ENCODE peak calls at places on chromosomes 12 and 14, in eight cellular contexts. One of them, this sample, is unnamed.

GRCh38 chr12:57129311-57130288 is 1.3 kb downstream of the LRP1 start:
- DNase-seq in NCI-H460: no peak
- DNase-seq in stimulated activated CD4-positive, alpha-beta T cell treated with anti-CD3 and anti-CD28 coated beads, Interleukin-15, amount 100 ng/mL, for 1 hour: no peak
- DNase-seq in NCI-H774: no peak
- DNase-seq in NCI-H1092 treated with DMSO at 0.1 percent for 48 hours: no peak
- DNase-seq in GM13976: no peak
- DNase-seq in activated B cell treated with CpG ODN at 0.5 μM for 24 hours: no peak
- DNase-seq in NCI-H345: no peak
- DNase-seq in this sample: no peak

GRCh38 chr12:85949253-85949652 is 75.2 kb downstream of the NTS start:
- DNase-seq in NCI-H460: no peak
- DNase-seq in stimulated activated CD4-positive, alpha-beta T cell treated with anti-CD3 and anti-CD28 coated beads, Interleukin-15, amount 100 ng/mL, for 1 hour: no peak
- DNase-seq in NCI-H774: no peak
- DNase-seq in NCI-H1092 treated with DMSO at 0.1 percent for 48 hours: no peak
- DNase-seq in GM13976: no peak
- DNase-seq in activated B cell treated with CpG ODN at 0.5 μM for 24 hours: no peak
- DNase-seq in NCI-H345: no peak
- DNase-seq in this sample: no peak

GRCh38 chr12:9750276-9751203 is 10.2 kb downstream of the CD69 start:
- DNase-seq in NCI-H460: peak
- DNase-seq in stimulated activated CD4-positive, alpha-beta T cell treated with anti-CD3 and anti-CD28 coated beads, Interleukin-15, amount 100 ng/mL, for 1 hour: no peak
- DNase-seq in NCI-H774: peak
- DNase-seq in NCI-H1092 treated with DMSO at 0.1 percent for 48 hours: peak
- DNase-seq in GM13976: peak
- DNase-seq in activated B cell treated with CpG ODN at 0.5 μM for 24 hours: no peak
- DNase-seq in NCI-H345: peak
- DNase-seq in this sample: peak

GRCh38 chr12:24920141-24920540 is 28.8 kb downstream of the BCAT1 start:
- DNase-seq in NCI-H460: no peak
- DNase-seq in stimulated activated CD4-positive, alpha-beta T cell treated with anti-CD3 and anti-CD28 coated beads, Interleukin-15, amount 100 ng/mL, for 1 hour: no peak
- DNase-seq in NCI-H774: no peak
- DNase-seq in NCI-H1092 treated with DMSO at 0.1 percent for 48 hours: no peak
- DNase-seq in GM13976: no peak
- DNase-seq in activated B cell treated with CpG ODN at 0.5 μM for 24 hours: no peak
- DNase-seq in NCI-H345: no peak
- DNase-seq in this sample: no peak

GRCh38 chr12:58920102-58920955 is at the start of gene LRIG3:
- DNase-seq in NCI-H460: peak
- DNase-seq in stimulated activated CD4-positive, alpha-beta T cell treated with anti-CD3 and anti-CD28 coated beads, Interleukin-15, amount 100 ng/mL, for 1 hour: no peak
- DNase-seq in NCI-H774: peak
- DNase-seq in NCI-H1092 treated with DMSO at 0.1 percent for 48 hours: peak
- DNase-seq in GM13976: peak
- DNase-seq in activated B cell treated with CpG ODN at 0.5 μM for 24 hours: no peak
- DNase-seq in NCI-H345: peak
- DNase-seq in this sample: peak

GRCh38 chr12:27359578-27360340 is 27.1 kb downstream of the BMAL2 start:
- DNase-seq in NCI-H460: no peak
- DNase-seq in stimulated activated CD4-positive, alpha-beta T cell treated with anti-CD3 and anti-CD28 coated beads, Interleukin-15, amount 100 ng/mL, for 1 hour: no peak
- DNase-seq in NCI-H774: no peak
- DNase-seq in NCI-H1092 treated with DMSO at 0.1 percent for 48 hours: no peak
- DNase-seq in GM13976: no peak
- DNase-seq in activated B cell treated with CpG ODN at 0.5 μM for 24 hours: no peak
- DNase-seq in NCI-H345: peak
- DNase-seq in this sample: no peak

GRCh38 chr14:60079723-60080122 is 12.0 kb upstream of the PCNX4 start:
- DNase-seq in NCI-H460: no peak
- DNase-seq in stimulated activated CD4-positive, alpha-beta T cell treated with anti-CD3 and anti-CD28 coated beads, Interleukin-15, amount 100 ng/mL, for 1 hour: no peak
- DNase-seq in NCI-H774: no peak
- DNase-seq in NCI-H1092 treated with DMSO at 0.1 percent for 48 hours: no peak
- DNase-seq in GM13976: no peak
- DNase-seq in activated B cell treated with CpG ODN at 0.5 μM for 24 hours: no peak
- DNase-seq in NCI-H345: no peak
- DNase-seq in this sample: no peak

GRCh38 chr12:5944688-5945070 is 380 bp downstream of the ANO2 start:
- DNase-seq in NCI-H460: no peak
- DNase-seq in stimulated activated CD4-positive, alpha-beta T cell treated with anti-CD3 and anti-CD28 coated beads, Interleukin-15, amount 100 ng/mL, for 1 hour: no peak
- DNase-seq in NCI-H774: no peak
- DNase-seq in NCI-H1092 treated with DMSO at 0.1 percent for 48 hours: no peak
- DNase-seq in GM13976: no peak
- DNase-seq in activated B cell treated with CpG ODN at 0.5 μM for 24 hours: no peak
- DNase-seq in NCI-H345: no peak
- DNase-seq in this sample: no peak

GRCh38 chr14:29754134-29754533 is 173.5 kb downstream of the PRKD1 start:
- DNase-seq in NCI-H460: no peak
- DNase-seq in stimulated activated CD4-positive, alpha-beta T cell treated with anti-CD3 and anti-CD28 coated beads, Interleukin-15, amount 100 ng/mL, for 1 hour: no peak
- DNase-seq in NCI-H774: no peak
- DNase-seq in NCI-H1092 treated with DMSO at 0.1 percent for 48 hours: no peak
- DNase-seq in GM13976: no peak
- DNase-seq in activated B cell treated with CpG ODN at 0.5 μM for 24 hours: no peak
- DNase-seq in NCI-H345: no peak
- DNase-seq in this sample: no peak

GRCh38 chr14:35347323-35348043 is 55.3 kb downstream of the PSMA6 start:
- DNase-seq in NCI-H460: no peak
- DNase-seq in stimulated activated CD4-positive, alpha-beta T cell treated with anti-CD3 and anti-CD28 coated beads, Interleukin-15, amount 100 ng/mL, for 1 hour: no peak
- DNase-seq in NCI-H774: no peak
- DNase-seq in NCI-H1092 treated with DMSO at 0.1 percent for 48 hours: no peak
- DNase-seq in GM13976: no peak
- DNase-seq in activated B cell treated with CpG ODN at 0.5 μM for 24 hours: no peak
- DNase-seq in NCI-H345: peak
- DNase-seq in this sample: no peak

GRCh38 chr12:76711241-76711640 is 52.7 kb upstream of the ZDHHC17 start:
- DNase-seq in NCI-H460: no peak
- DNase-seq in stimulated activated CD4-positive, alpha-beta T cell treated with anti-CD3 and anti-CD28 coated beads, Interleukin-15, amount 100 ng/mL, for 1 hour: no peak
- DNase-seq in NCI-H774: no peak
- DNase-seq in NCI-H1092 treated with DMSO at 0.1 percent for 48 hours: no peak
- DNase-seq in GM13976: no peak
- DNase-seq in activated B cell treated with CpG ODN at 0.5 μM for 24 hours: no peak
- DNase-seq in NCI-H345: no peak
- DNase-seq in this sample: no peak

GRCh38 chr12:12745576-12746211 is 28.5 kb downstream of the CDKN1B start:
- DNase-seq in NCI-H460: no peak
- DNase-seq in stimulated activated CD4-positive, alpha-beta T cell treated with anti-CD3 and anti-CD28 coated beads, Interleukin-15, amount 100 ng/mL, for 1 hour: no peak
- DNase-seq in NCI-H774: no peak
- DNase-seq in NCI-H1092 treated with DMSO at 0.1 percent for 48 hours: no peak
- DNase-seq in GM13976: no peak
- DNase-seq in activated B cell treated with CpG ODN at 0.5 μM for 24 hours: no peak
- DNase-seq in NCI-H345: no peak
- DNase-seq in this sample: no peak

GRCh38 chr14:92515510-92516343 is 2.1 kb downstream of the RIN3 start:
- DNase-seq in NCI-H460: no peak
- DNase-seq in stimulated activated CD4-positive, alpha-beta T cell treated with anti-CD3 and anti-CD28 coated beads, Interleukin-15, amount 100 ng/mL, for 1 hour: no peak
- DNase-seq in NCI-H774: no peak
- DNase-seq in NCI-H1092 treated with DMSO at 0.1 percent for 48 hours: no peak
- DNase-seq in GM13976: no peak
- DNase-seq in activated B cell treated with CpG ODN at 0.5 μM for 24 hours: no peak
- DNase-seq in NCI-H345: no peak
- DNase-seq in this sample: no peak

GRCh38 chr12:117152793-117153775 is 37.2 kb downstream of the FBXO21 start:
- DNase-seq in NCI-H460: no peak
- DNase-seq in stimulated activated CD4-positive, alpha-beta T cell treated with anti-CD3 and anti-CD28 coated beads, Interleukin-15, amount 100 ng/mL, for 1 hour: no peak
- DNase-seq in NCI-H774: no peak
- DNase-seq in NCI-H1092 treated with DMSO at 0.1 percent for 48 hours: no peak
- DNase-seq in GM13976: peak
- DNase-seq in activated B cell treated with CpG ODN at 0.5 μM for 24 hours: no peak
- DNase-seq in NCI-H345: no peak
- DNase-seq in this sample: no peak

GRCh38 chr14:80867091-80867490 is 74.4 kb downstream of the CEP128 start:
- DNase-seq in NCI-H460: no peak
- DNase-seq in stimulated activated CD4-positive, alpha-beta T cell treated with anti-CD3 and anti-CD28 coated beads, Interleukin-15, amount 100 ng/mL, for 1 hour: no peak
- DNase-seq in NCI-H774: no peak
- DNase-seq in NCI-H1092 treated with DMSO at 0.1 percent for 48 hours: no peak
- DNase-seq in GM13976: no peak
- DNase-seq in activated B cell treated with CpG ODN at 0.5 μM for 24 hours: no peak
- DNase-seq in NCI-H345: no peak
- DNase-seq in this sample: no peak

GRCh38 chr14:21057803-21058675 is at the start of gene RNASE8:
- DNase-seq in NCI-H460: no peak
- DNase-seq in stimulated activated CD4-positive, alpha-beta T cell treated with anti-CD3 and anti-CD28 coated beads, Interleukin-15, amount 100 ng/mL, for 1 hour: no peak
- DNase-seq in NCI-H774: no peak
- DNase-seq in NCI-H1092 treated with DMSO at 0.1 percent for 48 hours: no peak
- DNase-seq in GM13976: no peak
- DNase-seq in activated B cell treated with CpG ODN at 0.5 μM for 24 hours: no peak
- DNase-seq in NCI-H345: no peak
- DNase-seq in this sample: no peak

GRCh38 chr14:103123128-103123633 is at the start of gene TNFAIP2:
- DNase-seq in NCI-H460: no peak
- DNase-seq in stimulated activated CD4-positive, alpha-beta T cell treated with anti-CD3 and anti-CD28 coated beads, Interleukin-15, amount 100 ng/mL, for 1 hour: no peak
- DNase-seq in NCI-H774: peak
- DNase-seq in NCI-H1092 treated with DMSO at 0.1 percent for 48 hours: no peak
- DNase-seq in GM13976: peak
- DNase-seq in activated B cell treated with CpG ODN at 0.5 μM for 24 hours: no peak
- DNase-seq in NCI-H345: peak
- DNase-seq in this sample: no peak

GRCh38 chr14:99602054-99602787 is 1.8 kb downstream of the CCDC85C start:
- DNase-seq in NCI-H460: no peak
- DNase-seq in stimulated activated CD4-positive, alpha-beta T cell treated with anti-CD3 and anti-CD28 coated beads, Interleukin-15, amount 100 ng/mL, for 1 hour: no peak
- DNase-seq in NCI-H774: no peak
- DNase-seq in NCI-H1092 treated with DMSO at 0.1 percent for 48 hours: peak
- DNase-seq in GM13976: no peak
- DNase-seq in activated B cell treated with CpG ODN at 0.5 μM for 24 hours: no peak
- DNase-seq in NCI-H345: no peak
- DNase-seq in this sample: no peak

GRCh38 chr14:73752297-73752992 is 38.3 kb upstream of the PNMA1 start:
- DNase-seq in NCI-H460: no peak
- DNase-seq in stimulated activated CD4-positive, alpha-beta T cell treated with anti-CD3 and anti-CD28 coated beads, Interleukin-15, amount 100 ng/mL, for 1 hour: no peak
- DNase-seq in NCI-H774: no peak
- DNase-seq in NCI-H1092 treated with DMSO at 0.1 percent for 48 hours: peak
- DNase-seq in GM13976: no peak
- DNase-seq in activated B cell treated with CpG ODN at 0.5 μM for 24 hours: no peak
- DNase-seq in NCI-H345: peak
- DNase-seq in this sample: no peak

GRCh38 chr12:45543887-45544286 is 185.6 kb upstream of the ARID2 start:
- DNase-seq in NCI-H460: peak
- DNase-seq in stimulated activated CD4-positive, alpha-beta T cell treated with anti-CD3 and anti-CD28 coated beads, Interleukin-15, amount 100 ng/mL, for 1 hour: no peak
- DNase-seq in NCI-H774: peak
- DNase-seq in NCI-H1092 treated with DMSO at 0.1 percent for 48 hours: peak
- DNase-seq in GM13976: peak
- DNase-seq in activated B cell treated with CpG ODN at 0.5 μM for 24 hours: no peak
- DNase-seq in NCI-H345: no peak
- DNase-seq in this sample: peak

GRCh38 chr14:99672506-99673327 is 11.4 kb upstream of the CYP46A1 start:
- DNase-seq in NCI-H460: no peak
- DNase-seq in stimulated activated CD4-positive, alpha-beta T cell treated with anti-CD3 and anti-CD28 coated beads, Interleukin-15, amount 100 ng/mL, for 1 hour: no peak
- DNase-seq in NCI-H774: no peak
- DNase-seq in NCI-H1092 treated with DMSO at 0.1 percent for 48 hours: no peak
- DNase-seq in GM13976: no peak
- DNase-seq in activated B cell treated with CpG ODN at 0.5 μM for 24 hours: no peak
- DNase-seq in NCI-H345: no peak
- DNase-seq in this sample: peak

GRCh38 chr14:38129705-38130104 is 78.0 kb upstream of the SSTR1 start:
- DNase-seq in NCI-H460: no peak
- DNase-seq in stimulated activated CD4-positive, alpha-beta T cell treated with anti-CD3 and anti-CD28 coated beads, Interleukin-15, amount 100 ng/mL, for 1 hour: no peak
- DNase-seq in NCI-H774: no peak
- DNase-seq in NCI-H1092 treated with DMSO at 0.1 percent for 48 hours: no peak
- DNase-seq in GM13976: no peak
- DNase-seq in activated B cell treated with CpG ODN at 0.5 μM for 24 hours: no peak
- DNase-seq in NCI-H345: no peak
- DNase-seq in this sample: no peak

GRCh38 chr14:71675902-71676291 is 256.3 kb upstream of the RGS6 start:
- DNase-seq in NCI-H460: no peak
- DNase-seq in stimulated activated CD4-positive, alpha-beta T cell treated with anti-CD3 and anti-CD28 coated beads, Interleukin-15, amount 100 ng/mL, for 1 hour: no peak
- DNase-seq in NCI-H774: no peak
- DNase-seq in NCI-H1092 treated with DMSO at 0.1 percent for 48 hours: no peak
- DNase-seq in GM13976: no peak
- DNase-seq in activated B cell treated with CpG ODN at 0.5 μM for 24 hours: no peak
- DNase-seq in NCI-H345: no peak
- DNase-seq in this sample: no peak

GRCh38 chr12:18932715-18933114 is 194.8 kb downstream of the CAPZA3 start:
- DNase-seq in NCI-H460: no peak
- DNase-seq in stimulated activated CD4-positive, alpha-beta T cell treated with anti-CD3 and anti-CD28 coated beads, Interleukin-15, amount 100 ng/mL, for 1 hour: no peak
- DNase-seq in NCI-H774: no peak
- DNase-seq in NCI-H1092 treated with DMSO at 0.1 percent for 48 hours: no peak
- DNase-seq in GM13976: no peak
- DNase-seq in activated B cell treated with CpG ODN at 0.5 μM for 24 hours: no peak
- DNase-seq in NCI-H345: no peak
- DNase-seq in this sample: no peak

GRCh38 chr14:95472819-95473251 is 43.6 kb downstream of the SYNE3 start:
- DNase-seq in NCI-H460: no peak
- DNase-seq in stimulated activated CD4-positive, alpha-beta T cell treated with anti-CD3 and anti-CD28 coated beads, Interleukin-15, amount 100 ng/mL, for 1 hour: no peak
- DNase-seq in NCI-H774: no peak
- DNase-seq in NCI-H1092 treated with DMSO at 0.1 percent for 48 hours: no peak
- DNase-seq in GM13976: no peak
- DNase-seq in activated B cell treated with CpG ODN at 0.5 μM for 24 hours: no peak
- DNase-seq in NCI-H345: no peak
- DNase-seq in this sample: no peak

GRCh38 chr12:68113644-68114043 is 45.9 kb downstream of the IFNG start:
- DNase-seq in NCI-H460: no peak
- DNase-seq in stimulated activated CD4-positive, alpha-beta T cell treated with anti-CD3 and anti-CD28 coated beads, Interleukin-15, amount 100 ng/mL, for 1 hour: peak
- DNase-seq in NCI-H774: no peak
- DNase-seq in NCI-H1092 treated with DMSO at 0.1 percent for 48 hours: no peak
- DNase-seq in GM13976: no peak
- DNase-seq in activated B cell treated with CpG ODN at 0.5 μM for 24 hours: no peak
- DNase-seq in NCI-H345: no peak
- DNase-seq in this sample: no peak

GRCh38 chr12:119461815-119462214 is 127.3 kb downstream of the CCDC60 start:
- DNase-seq in NCI-H460: no peak
- DNase-seq in stimulated activated CD4-positive, alpha-beta T cell treated with anti-CD3 and anti-CD28 coated beads, Interleukin-15, amount 100 ng/mL, for 1 hour: no peak
- DNase-seq in NCI-H774: no peak
- DNase-seq in NCI-H1092 treated with DMSO at 0.1 percent for 48 hours: no peak
- DNase-seq in GM13976: no peak
- DNase-seq in activated B cell treated with CpG ODN at 0.5 μM for 24 hours: no peak
- DNase-seq in NCI-H345: no peak
- DNase-seq in this sample: no peak

GRCh38 chr12:115212356-115212755 is 528.4 kb upstream of the TBX3 start:
- DNase-seq in NCI-H460: no peak
- DNase-seq in stimulated activated CD4-positive, alpha-beta T cell treated with anti-CD3 and anti-CD28 coated beads, Interleukin-15, amount 100 ng/mL, for 1 hour: no peak
- DNase-seq in NCI-H774: no peak
- DNase-seq in NCI-H1092 treated with DMSO at 0.1 percent for 48 hours: no peak
- DNase-seq in GM13976: no peak
- DNase-seq in activated B cell treated with CpG ODN at 0.5 μM for 24 hours: no peak
- DNase-seq in NCI-H345: no peak
- DNase-seq in this sample: no peak

GRCh38 chr12:105382771-105383632 is 52.5 kb downstream of the C12orf75 start:
- DNase-seq in NCI-H460: peak
- DNase-seq in stimulated activated CD4-positive, alpha-beta T cell treated with anti-CD3 and anti-CD28 coated beads, Interleukin-15, amount 100 ng/mL, for 1 hour: no peak
- DNase-seq in NCI-H774: peak
- DNase-seq in NCI-H1092 treated with DMSO at 0.1 percent for 48 hours: peak
- DNase-seq in GM13976: peak
- DNase-seq in activated B cell treated with CpG ODN at 0.5 μM for 24 hours: no peak
- DNase-seq in NCI-H345: peak
- DNase-seq in this sample: peak